ENCODE peak calls at places on chromosomes 11 and 22, in seven cellular contexts. S is body of pancreas, Z is tibial artery, R is brain microvascular endothelial cell, T is lung, B is GM12865, L is HCT116. Q is an unnamed sample.

GRCh38 chr11:9774591-9775392 is 110.9 kb downstream of the SWAP70 start:
- DNase-seq in T (no peak), Z (no peak), R (peak), B (no peak), L (no peak), S (no peak), Q (peak)

GRCh38 chr22:25902402-25902801 is 160.4 kb downstream of the MYO18B start:
- DNase-seq in S (no peak), B (no peak), T (no peak), L (no peak), R (no peak), Z (no peak), Q (no peak)

GRCh38 chr11:61161190-61162091 is at the start of gene VPS37C:
- DNase-seq in S (peak), Z (peak), B (peak), R (peak), T (peak), L (peak), Q (peak)

GRCh38 chr11:75858613-75859012 is 43.6 kb downstream of the UVRAG start:
- DNase-seq in L (no peak), R (peak), B (no peak), T (peak), S (no peak), Z (no peak), Q (peak)

GRCh38 chr11:34654491-34655334 is 33.8 kb downstream of the EHF start:
- DNase-seq in Z (peak), L (peak), S (peak), R (peak), T (peak), B (no peak), Q (peak)

GRCh38 chr22:32018056-32018455 is 25.0 kb upstream of the SLC5A1 start:
- DNase-seq in R (peak), T (no peak), Z (no peak), L (no peak), B (no peak), S (no peak), Q (no peak)

GRCh38 chr11:36126703-36127102 is 162.5 kb downstream of the COMMD9 start:
- DNase-seq in R (no peak), T (no peak), S (no peak), L (no peak), Z (no peak), B (no peak), Q (no peak)

GRCh38 chr11:102518296-102519094 is 12.1 kb downstream of the MMP7 start:
- DNase-seq in L (no peak), S (no peak), R (no peak), T (no peak), Z (no peak), B (peak), Q (no peak)

GRCh38 chr22:20464096-20464614 is 26.5 kb upstream of the SCARF2 start:
- DNase-seq in B (peak), S (no peak), R (no peak), L (no peak), T (no peak), Z (no peak), Q (no peak)

GRCh38 chr11:111417766-111418435 is 38.8 kb upstream of the POU2AF1 start:
- DNase-seq in L (no peak), B (peak), Z (no peak), R (peak), S (peak), T (no peak), Q (no peak)

GRCh38 chr22:30318773-30319419 is 7.8 kb downstream of the TBC1D10A start:
- DNase-seq in L (no peak), B (no peak), T (no peak), R (no peak), Z (no peak), S (no peak), Q (no peak)

GRCh38 chr11:128052912-128053641 is 534.3 kb downstream of the ETS1 start:
- DNase-seq in B (no peak), T (no peak), Z (no peak), R (peak), L (no peak), S (no peak), Q (peak)

GRCh38 chr11:134037093-134037908 is 31.6 kb upstream of the JAM3 start:
- DNase-seq in B (peak), R (peak), T (peak), L (no peak), Z (peak), S (peak), Q (peak)

GRCh38 chr11:30128269-30128932 is 102.4 kb upstream of the FSHB start:
- DNase-seq in Z (no peak), L (peak), S (no peak), T (no peak), R (peak), B (peak), Q (peak)

GRCh38 chr11:104041792-104042191 is 5.4 kb downstream of the DDI1 start:
- DNase-seq in R (no peak), T (no peak), B (no peak), L (no peak), S (no peak), Z (no peak), Q (no peak)

GRCh38 chr11:114346709-114347141 is 50.5 kb downstream of the NNMT start:
- DNase-seq in L (no peak), R (no peak), S (no peak), T (no peak), B (no peak), Z (no peak), Q (no peak)

GRCh38 chr11:26618441-26618840 is 46.4 kb upstream of the MUC15 start:
- DNase-seq in S (no peak), B (no peak), L (no peak), Z (no peak), R (no peak), T (no peak), Q (no peak)

GRCh38 chr11:121133046-121133445 is 32.0 kb downstream of the TECTA start:
- DNase-seq in B (no peak), L (no peak), S (no peak), R (no peak), T (no peak), Z (no peak), Q (no peak)

GRCh38 chr11:60950933-60951610 is 904 bp downstream of the SLC15A3 start:
- DNase-seq in T (no peak), S (no peak), R (no peak), L (no peak), Z (no peak), B (peak), Q (no peak)

GRCh38 chr11:22634897-22635629 is 9.4 kb upstream of the FANCF start:
- DNase-seq in R (peak), T (no peak), B (no peak), S (peak), Z (no peak), L (no peak), Q (peak)

GRCh38 chr22:39212721-39213376 is 31.9 kb downstream of the PDGFB start:
- DNase-seq in L (peak), S (no peak), R (no peak), B (no peak), Z (peak), T (no peak), Q (peak)

GRCh38 chr11:110538154-110538553 is 108.4 kb downstream of the FDX1 start:
- DNase-seq in Z (no peak), S (no peak), R (no peak), T (no peak), L (no peak), B (no peak), Q (no peak)

GRCh38 chr11:82927264-82927880 is 25.8 kb downstream of the DDIAS start:
- DNase-seq in T (no peak), L (peak), S (no peak), B (peak), Z (no peak), R (peak), Q (peak)

GRCh38 chr11:128690746-128691091 is 3.2 kb upstream of the FLI1 start:
- DNase-seq in L (no peak), Z (no peak), B (no peak), R (no peak), S (no peak), T (no peak), Q (no peak)

DNA sequence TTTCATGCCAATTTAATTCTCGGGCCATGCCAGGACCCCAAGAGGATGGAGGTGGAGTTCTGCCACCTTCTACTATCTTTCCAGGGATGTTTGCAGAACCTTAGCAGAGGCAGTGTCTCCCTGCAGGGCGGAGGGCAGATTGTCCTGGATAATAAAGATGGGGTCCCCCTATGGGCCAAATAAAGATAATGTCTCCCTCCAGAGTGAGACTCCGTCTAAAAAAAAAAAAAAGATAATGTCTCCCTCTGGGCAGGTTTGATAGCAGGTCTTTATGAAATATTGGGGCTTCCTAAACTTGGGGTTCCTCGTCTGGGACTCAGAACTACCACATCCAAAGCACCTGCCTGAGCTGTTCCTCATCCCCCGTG is 27.2 kb upstream of the SYT8 start:
- DNase-seq in Z (no peak), L (no peak), B (no peak), R (no peak), S (no peak), T (no peak), Q (no peak)
- TF ChIP-seq CTCF in Z (no peak), L (peak), B (no peak), R (peak), S (no peak), T (no peak), Q (no peak)

GRCh38 chr22:49018601-49019000 is 809.1 kb downstream of the BRD1 start:
- DNase-seq in B (no peak), S (peak), L (no peak), R (no peak), T (no peak), Z (peak), Q (no peak)

GRCh38 chr22:49015993-49016908 is 811.4 kb downstream of the BRD1 start:
- DNase-seq in S (peak), L (no peak), T (no peak), R (no peak), B (no peak), Z (peak), Q (no peak)

GRCh38 chr22:49019737-49020136 is 807.9 kb downstream of the BRD1 start:
- DNase-seq in R (no peak), Z (peak), T (no peak), L (no peak), B (no peak), S (no peak), Q (no peak)

GRCh38 chr22:49016909-49017768 is 810.5 kb downstream of the BRD1 start:
- DNase-seq in L (no peak), R (no peak), B (no peak), T (no peak), S (peak), Z (peak), Q (no peak)

DNA sequence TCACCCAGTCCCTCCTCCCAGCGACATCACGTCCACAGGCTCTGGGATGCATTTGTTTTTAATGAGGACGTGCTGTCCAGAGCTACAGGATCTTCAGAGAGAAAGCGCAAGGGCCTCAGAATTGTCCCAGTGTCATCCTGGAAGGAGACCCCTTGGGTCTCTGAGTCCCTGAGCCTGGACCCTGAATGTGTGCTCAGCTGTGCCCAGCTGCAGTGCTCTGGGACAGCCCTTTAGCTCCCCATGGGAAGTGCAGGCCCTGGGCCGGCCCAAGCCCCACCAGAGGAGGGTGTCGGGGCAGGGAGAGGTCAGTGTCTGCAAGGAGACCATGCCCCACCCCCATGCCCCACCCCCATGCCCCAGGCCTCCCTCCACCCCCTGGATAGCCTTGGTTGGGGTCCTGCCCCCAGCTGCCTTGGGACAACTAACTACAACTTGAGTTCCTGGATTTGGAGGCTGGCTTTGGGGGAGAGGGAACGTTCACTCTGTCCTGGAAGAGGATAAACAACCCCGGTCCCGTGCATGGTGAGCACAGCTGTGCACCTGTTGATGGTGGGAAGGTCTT is 809.8 kb downstream of the BRD1 start:
- DNase-seq in B (no peak), L (no peak), Z (peak), R (no peak), S (peak), T (no peak), Q (no peak)
- TF ChIP-seq CTCF in B (no peak), L (no peak), Z (no peak), R (no peak), S (no peak), T (no peak), Q (no peak)

GRCh38 chr11:130383363-130384168 is 44.8 kb downstream of the ADAMTS8 start:
- DNase-seq in R (peak), Z (no peak), S (no peak), L (no peak), B (no peak), T (no peak), Q (peak)
- TF ChIP-seq CTCF in R (no peak), Z (no peak), S (no peak), L (no peak), B (no peak), T (no peak), Q (no peak)

GRCh38 chr11:124751391-124751740 is 689 bp downstream of the VSIG2 start:
- DNase-seq in Z (no peak), T (no peak), S (no peak), L (no peak), B (no peak), R (no peak), Q (no peak)

GRCh38 chr11:124753207-124753606 is 1.2 kb upstream of the VSIG2 start:
- DNase-seq in R (no peak), L (no peak), Z (no peak), S (no peak), B (no peak), T (no peak), Q (no peak)

GRCh38 chr11:124751741-124752470 is at the start of gene VSIG2:
- DNase-seq in R (no peak), Z (no peak), B (no peak), S (no peak), L (no peak), T (no peak), Q (no peak)

GRCh38 chr11:124753624-124754023 is 1.6 kb upstream of the VSIG2 start:
- DNase-seq in R (no peak), B (no peak), S (no peak), T (no peak), L (no peak), Z (no peak), Q (no peak)

DNA sequence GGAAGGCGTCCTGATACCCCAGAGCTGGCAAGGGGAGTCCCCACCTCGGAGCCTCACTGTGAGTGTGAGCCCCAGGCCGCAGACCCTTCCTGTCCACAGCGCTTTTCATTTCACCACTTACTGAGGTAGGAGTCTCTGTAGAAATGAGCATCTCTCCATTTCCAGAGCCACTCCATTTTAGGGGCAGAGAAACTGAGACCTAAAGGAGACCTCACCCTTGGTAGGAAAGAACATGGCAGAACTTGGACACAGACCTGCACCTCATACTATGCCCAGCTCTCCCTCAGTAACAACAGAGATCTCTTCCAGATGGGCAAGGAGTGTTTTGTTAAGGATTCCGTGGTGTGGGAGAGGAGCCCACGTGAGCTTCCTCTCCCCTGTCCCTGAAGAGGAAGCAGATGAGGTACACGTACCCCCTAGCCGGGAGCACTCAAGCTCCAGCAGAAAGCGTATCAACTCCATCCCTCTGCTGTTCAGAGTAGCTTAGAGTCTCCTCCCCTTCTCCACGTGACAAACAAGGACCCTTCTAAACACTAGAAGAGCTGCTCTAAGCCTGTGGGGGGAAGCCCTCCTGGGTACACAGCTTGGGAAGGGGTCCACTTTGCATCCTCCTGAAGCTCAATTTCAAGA is 531 bp upstream of the VSIG2 start:
- DNase-seq in L (no peak), T (no peak), B (no peak), S (no peak), Z (no peak), R (no peak), Q (no peak)
- TF ChIP-seq CTCF in L (no peak), T (no peak), B (no peak), S (no peak), Z (no peak), R (no peak), Q (no peak)

GRCh38 chr22:37765498-37765897 is 42.2 kb upstream of the GCAT start:
- DNase-seq in T (no peak), S (no peak), L (no peak), B (no peak), Z (no peak), R (no peak), Q (no peak)

GRCh38 chr22:37771081-37771480 is 36.7 kb upstream of the GCAT start:
- DNase-seq in T (no peak), L (no peak), Z (no peak), B (no peak), R (no peak), S (no peak), Q (no peak)

GRCh38 chr22:37769056-37769455 is 38.7 kb upstream of the GCAT start:
- DNase-seq in L (no peak), B (no peak), S (no peak), T (no peak), Z (no peak), R (no peak), Q (no peak)

GRCh38 chr22:37765953-37766566 is 41.7 kb upstream of the GCAT start:
- DNase-seq in L (no peak), Z (no peak), S (no peak), T (no peak), R (no peak), B (no peak), Q (no peak)

GRCh38 chr22:37768273-37768672 is 39.5 kb upstream of the GCAT start:
- DNase-seq in S (no peak), Z (no peak), T (no peak), R (no peak), B (no peak), L (no peak), Q (no peak)
- TF ChIP-seq CTCF in S (no peak), Z (no peak), T (no peak), R (peak), B (peak), L (peak), Q (no peak)

Q was measured in MCF 10A.